ENCODE peak calls at places on chromosomes 16 and 17, in nine cellular contexts. One of them, this sample, is unnamed.

GRCh38 chr16:56637814-56638750 is at the start of gene MT1A:
- DNase-seq in transverse colon: peak; percentile 82
- DNase-seq in upper lobe of left lung: peak; percentile 80
- DNase-seq in testis: peak; percentile 83
- DNase-seq in Peyer's patch: peak; percentile 91
- DNase-seq in stomach: peak; percentile 87
- DNase-seq in HCT116: no peak
- DNase-seq in A549: peak; percentile 40
- DNase-seq in endothelial cell of umbilical vein: peak; percentile 28
- DNase-seq in this sample: peak; percentile 74

GRCh38 chr17:60352569-60352968 is 39.4 kb downstream of the USP32 start:
- DNase-seq in testis: no peak
- DNase-seq in stomach: no peak
- DNase-seq in transverse colon: no peak
- DNase-seq in HCT116: no peak
- DNase-seq in upper lobe of left lung: no peak
- DNase-seq in endothelial cell of umbilical vein: no peak
- DNase-seq in Peyer's patch: no peak
- DNase-seq in A549: no peak
- DNase-seq in this sample: no peak

GRCh38 chr16:16086653-16087446 is 136.4 kb downstream of the ABCC6 start:
- DNase-seq in stomach: no peak
- DNase-seq in endothelial cell of umbilical vein: no peak
- DNase-seq in upper lobe of left lung: no peak
- DNase-seq in testis: peak; percentile 52
- DNase-seq in Peyer's patch: no peak
- DNase-seq in A549: no peak
- DNase-seq in transverse colon: no peak
- DNase-seq in HCT116: no peak
- DNase-seq in this sample: no peak

GRCh38 chr17:74542166-74542565 is 3.7 kb downstream of the CD300C start:
- DNase-seq in A549: no peak
- DNase-seq in HCT116: no peak
- DNase-seq in endothelial cell of umbilical vein: no peak
- DNase-seq in upper lobe of left lung: no peak
- DNase-seq in Peyer's patch: peak; percentile 6
- DNase-seq in stomach: no peak
- DNase-seq in testis: no peak
- DNase-seq in transverse colon: no peak
- DNase-seq in this sample: no peak

GRCh38 chr16:1342526-1343427 is 8.9 kb downstream of the TSR3 start:
- DNase-seq in A549: peak; percentile 99
- DNase-seq in upper lobe of left lung: peak; percentile 98
- DNase-seq in HCT116: peak; percentile 95
- DNase-seq in transverse colon: peak; percentile 99
- DNase-seq in stomach: peak; percentile 98
- DNase-seq in endothelial cell of umbilical vein: peak; percentile 93
- DNase-seq in testis: peak; percentile 98
- DNase-seq in Peyer's patch: peak; percentile 100
- DNase-seq in this sample: peak; percentile 98

GRCh38 chr17:38658741-38659345 is 15.9 kb downstream of the EPOP start:
- DNase-seq in stomach: no peak
- DNase-seq in transverse colon: no peak
- DNase-seq in A549: no peak
- DNase-seq in testis: peak; percentile 59
- DNase-seq in Peyer's patch: no peak
- DNase-seq in upper lobe of left lung: no peak
- DNase-seq in HCT116: no peak
- DNase-seq in endothelial cell of umbilical vein: no peak
- DNase-seq in this sample: no peak

GRCh38 chr17:27295945-27296344 is 2.0 kb downstream of the WSB1 start:
- DNase-seq in Peyer's patch: no peak
- DNase-seq in endothelial cell of umbilical vein: peak; percentile 50
- DNase-seq in A549: no peak
- DNase-seq in HCT116: no peak
- DNase-seq in upper lobe of left lung: no peak
- DNase-seq in transverse colon: no peak
- DNase-seq in testis: no peak
- DNase-seq in stomach: no peak
- DNase-seq in this sample: no peak

GRCh38 chr17:16215965-16216316 is 607 bp upstream of the NCOR1 start:
- DNase-seq in testis: no peak
- DNase-seq in Peyer's patch: no peak
- DNase-seq in upper lobe of left lung: peak; percentile 53
- DNase-seq in A549: no peak
- DNase-seq in HCT116: peak; percentile 24
- DNase-seq in endothelial cell of umbilical vein: no peak
- DNase-seq in stomach: no peak
- DNase-seq in transverse colon: peak; percentile 63
- DNase-seq in this sample: no peak

GRCh38 chr16:16062023-16062932 is 112.9 kb downstream of the ABCC1 start:
- DNase-seq in testis: no peak
- DNase-seq in endothelial cell of umbilical vein: no peak
- DNase-seq in HCT116: no peak
- DNase-seq in Peyer's patch: no peak
- DNase-seq in upper lobe of left lung: no peak
- DNase-seq in transverse colon: peak; percentile 19
- DNase-seq in stomach: no peak
- DNase-seq in A549: no peak
- DNase-seq in this sample: no peak

DNA sequence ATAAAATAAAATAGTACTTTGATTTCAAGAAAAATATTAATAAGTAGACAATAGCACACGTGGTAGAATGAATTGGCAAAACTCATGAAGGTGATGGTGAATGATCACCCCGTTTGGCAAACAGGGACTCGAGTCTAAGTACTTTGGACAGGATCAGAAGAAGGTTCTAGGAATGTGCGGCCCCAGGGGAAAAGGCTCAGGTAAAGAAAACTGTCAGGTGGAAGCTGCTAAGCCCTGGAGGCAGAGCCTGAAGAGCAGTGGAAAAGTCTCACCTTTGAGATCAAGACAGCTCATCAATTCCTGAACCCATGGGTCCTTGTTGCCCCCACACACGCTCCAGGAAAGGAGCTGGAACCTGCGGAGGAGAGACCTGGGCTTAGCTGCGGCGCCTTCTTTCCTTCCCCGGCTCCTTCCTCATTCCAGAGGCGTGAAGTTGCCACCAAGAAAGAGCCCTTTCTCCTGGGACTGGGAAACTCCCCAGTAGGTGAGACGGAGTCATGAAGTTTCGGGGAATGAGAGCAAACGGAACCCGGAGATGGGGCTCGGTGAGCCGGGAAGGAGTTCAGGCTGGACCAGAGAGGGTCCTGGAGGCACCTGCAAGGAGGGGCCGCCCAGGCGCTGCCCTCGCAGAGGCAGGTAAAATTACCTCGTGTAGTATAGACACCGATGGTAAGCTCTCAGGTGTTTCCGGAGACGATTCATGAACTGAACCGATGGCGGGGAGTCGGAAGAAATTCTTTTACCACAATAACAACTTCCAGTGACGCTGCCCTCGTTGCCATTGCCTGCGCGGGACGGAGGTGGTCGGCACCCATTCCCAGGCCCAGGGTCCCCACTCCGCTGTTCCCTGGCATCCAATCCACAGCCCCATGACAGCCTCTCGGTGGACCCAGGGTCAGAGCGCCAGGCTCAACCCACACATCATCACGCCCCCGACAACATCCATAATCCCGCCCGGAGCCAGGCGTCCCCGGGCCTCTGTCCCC is 1.2 kb upstream of the ZMYND15 start:
- DNase-seq in A549: no peak
- DNase-seq in transverse colon: peak; percentile 57
- DNase-seq in upper lobe of left lung: peak; percentile 77
- DNase-seq in Peyer's patch: peak; percentile 70
- DNase-seq in testis: no peak
- DNase-seq in endothelial cell of umbilical vein: no peak
- DNase-seq in HCT116: no peak
- DNase-seq in stomach: peak; percentile 70
- DNase-seq in this sample: no peak
- TF ChIP-seq POLR2A in A549: no peak
- TF ChIP-seq POLR2A in transverse colon: peak; percentile 47
- TF ChIP-seq POLR2A in upper lobe of left lung: peak; percentile 47
- TF ChIP-seq POLR2A in Peyer's patch: peak; percentile 13
- TF ChIP-seq POLR2A in testis: no peak
- TF ChIP-seq POLR2A in endothelial cell of umbilical vein: no peak
- TF ChIP-seq POLR2A in HCT116: no peak
- TF ChIP-seq POLR2A in stomach: no peak
- TF ChIP-seq POLR2A in this sample: no peak

DNA sequence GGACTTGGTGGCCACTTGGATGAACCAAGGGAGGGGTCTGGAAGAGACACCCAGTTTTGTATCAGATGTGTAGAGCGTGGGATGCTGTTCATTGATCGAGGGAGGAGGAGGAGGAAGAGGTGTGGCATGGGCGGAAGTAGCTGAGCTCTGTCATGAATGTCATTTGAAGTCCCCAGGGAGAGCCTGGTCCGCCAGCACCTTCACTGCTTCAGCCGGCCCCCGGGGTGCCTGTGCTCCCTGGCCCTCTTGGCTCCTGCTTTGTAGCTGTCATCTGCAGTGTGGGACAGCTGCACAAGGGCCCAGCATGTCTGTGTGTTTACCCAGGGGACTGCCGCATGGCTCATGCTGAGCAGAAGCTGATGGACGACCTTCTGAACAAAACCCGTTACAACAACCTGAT is 75.4 kb upstream of the RBL2 start:
- DNase-seq in transverse colon: no peak
- DNase-seq in Peyer's patch: no peak
- DNase-seq in stomach: no peak
- DNase-seq in testis: no peak
- DNase-seq in HCT116: no peak
- DNase-seq in endothelial cell of umbilical vein: no peak
- DNase-seq in A549: no peak
- DNase-seq in upper lobe of left lung: no peak
- DNase-seq in this sample: no peak
- H3K4me3 ChIP-seq in transverse colon: no peak overlapping the region
- H3K4me3 ChIP-seq in Peyer's patch: no peak overlapping the region
- H3K4me3 ChIP-seq in stomach: no peak overlapping the region
- H3K4me3 ChIP-seq in testis: no peak overlapping the region
- H3K4me3 ChIP-seq in HCT116: no peak overlapping the region
- H3K4me3 ChIP-seq in endothelial cell of umbilical vein: no peak overlapping the region
- H3K4me3 ChIP-seq in A549: no peak overlapping the region
- H3K4me3 ChIP-seq in upper lobe of left lung: no peak overlapping the region
- H3K4me3 ChIP-seq in this sample: no peak overlapping the region

DNA sequence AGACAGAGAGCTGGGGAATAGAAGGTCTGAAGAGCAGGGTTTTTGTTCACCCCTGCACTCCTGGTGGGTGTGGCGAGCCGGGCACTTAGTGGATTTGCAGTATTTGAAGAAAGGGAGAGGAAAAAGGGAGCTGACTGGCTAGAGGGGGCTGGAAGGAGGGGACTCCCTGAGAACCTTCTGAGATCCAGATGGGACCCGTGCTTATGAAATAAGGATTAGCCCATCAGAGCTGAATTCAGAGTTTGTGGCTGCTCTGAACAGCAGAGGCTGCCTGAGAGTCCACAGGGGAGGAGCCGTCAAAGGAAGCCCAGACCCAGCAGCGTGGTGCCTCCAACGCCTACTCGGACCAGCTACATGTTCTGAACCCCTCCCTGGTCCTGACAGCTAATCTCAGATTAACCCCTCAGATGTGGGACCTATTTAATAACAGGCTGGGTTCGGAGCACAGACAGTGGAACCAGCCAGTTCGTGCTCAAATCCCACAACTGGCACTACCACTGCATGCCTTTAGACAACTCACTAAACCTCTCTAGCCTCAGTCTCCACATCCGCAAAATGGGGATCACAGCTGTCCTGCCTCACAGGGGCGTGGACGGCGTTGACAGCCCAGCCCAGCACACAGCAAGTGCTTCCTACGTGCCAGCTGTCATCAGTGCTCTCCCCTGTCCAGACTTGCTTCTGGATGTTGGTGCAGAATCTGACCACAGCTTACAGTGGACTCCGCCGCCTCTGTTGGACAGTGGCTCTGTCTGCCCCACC is 70.6 kb downstream of the DYNLRB2 start:
- DNase-seq in transverse colon: no peak
- DNase-seq in A549: no peak
- DNase-seq in HCT116: no peak
- DNase-seq in upper lobe of left lung: no peak
- DNase-seq in stomach: no peak
- DNase-seq in testis: no peak
- DNase-seq in Peyer's patch: no peak
- DNase-seq in endothelial cell of umbilical vein: no peak
- DNase-seq in this sample: peak; percentile 68
- TF ChIP-seq CTCF in transverse colon: no peak
- TF ChIP-seq CTCF in A549: no peak
- TF ChIP-seq CTCF in HCT116: no peak
- TF ChIP-seq CTCF in upper lobe of left lung: no peak
- TF ChIP-seq CTCF in stomach: no peak
- TF ChIP-seq CTCF in testis: no peak
- TF ChIP-seq CTCF in Peyer's patch: no peak
- TF ChIP-seq CTCF in endothelial cell of umbilical vein: no peak
- TF ChIP-seq CTCF in this sample: no peak

GRCh38 chr16:24463196-24463945 is 76.0 kb upstream of the RBBP6 start:
- DNase-seq in endothelial cell of umbilical vein: peak; percentile 14
- DNase-seq in A549: no peak
- DNase-seq in Peyer's patch: no peak
- DNase-seq in testis: no peak
- DNase-seq in HCT116: no peak
- DNase-seq in transverse colon: no peak
- DNase-seq in upper lobe of left lung: no peak
- DNase-seq in stomach: no peak
- DNase-seq in this sample: no peak
- TF ChIP-seq POLR2A in endothelial cell of umbilical vein: no peak
- TF ChIP-seq POLR2A in A549: no peak
- TF ChIP-seq POLR2A in Peyer's patch: no peak
- TF ChIP-seq POLR2A in testis: no peak
- TF ChIP-seq POLR2A in HCT116: no peak
- TF ChIP-seq POLR2A in transverse colon: no peak
- TF ChIP-seq POLR2A in upper lobe of left lung: no peak
- TF ChIP-seq POLR2A in stomach: no peak
- TF ChIP-seq POLR2A in this sample: no peak

This sample was measured in lower leg skin.